ENCODE peak calls at places on chromosomes 7 and 10, in eight cellular contexts. B is HEK293T, M is EL, T is Kasumi-1, H is kidney glomerular epithelial cell, P is activated B cell treated with CpG ODN at 0.5 μM for 24 hours, I is body of pancreas, O is CMK. C is an unnamed sample.

GRCh38 chr7:117645456-117646181 is 165.8 kb downstream of the CFTR start:
- DNase-seq in P (no peak), O (no peak), H (peak), B (no peak), T (peak), M (peak), I (no peak), C (no peak)

GRCh38 chr10:60388709-60389241 is 900 bp downstream of the ANK3 start:
- DNase-seq in M (no peak), P (no peak), T (no peak), I (peak), O (no peak), H (no peak), B (no peak), C (no peak)

GRCh38 chr10:90862908-90863514 is 5.2 kb upstream of the HTR7 start:
- DNase-seq in I (no peak), B (peak), M (peak), H (no peak), P (no peak), T (peak), O (no peak), C (no peak)

GRCh38 chr7:30113144-30113543 is 21.6 kb upstream of the MTURN start:
- DNase-seq in T (no peak), P (no peak), B (no peak), M (no peak), I (no peak), O (no peak), H (no peak), C (no peak)

GRCh38 chr7:14714161-14714728 is 188.3 kb downstream of the DGKB start:
- DNase-seq in T (no peak), H (peak), P (no peak), O (no peak), B (no peak), M (no peak), I (no peak), C (no peak)

GRCh38 chr10:112584276-112584675 is 137.3 kb downstream of the VTI1A start:
- DNase-seq in M (peak), B (no peak), O (no peak), H (no peak), P (no peak), I (no peak), T (no peak), C (no peak)

GRCh38 chr7:82677064-82677463 is 233.5 kb upstream of the CACNA2D1 start:
- DNase-seq in P (no peak), I (no peak), B (no peak), T (no peak), O (no peak), H (no peak), M (no peak), C (no peak)

GRCh38 chr7:213324-213993 is 21.1 kb downstream of the FAM20C start:
- DNase-seq in I (peak), H (no peak), T (no peak), P (no peak), O (no peak), B (no peak), M (no peak), C (no peak)

GRCh38 chr7:123941391-123942180 is 16.5 kb downstream of the SPAM1 start:
- DNase-seq in H (no peak), T (no peak), I (no peak), O (no peak), M (no peak), B (no peak), P (no peak), C (no peak)

GRCh38 chr7:101159696-101160674 is 5.4 kb downstream of the VGF start:
- DNase-seq in M (peak), T (no peak), P (no peak), B (no peak), I (no peak), H (no peak), O (no peak), C (no peak)

GRCh38 chr10:53690556-53691240 is 918.1 kb upstream of the MBL2 start:
- DNase-seq in I (no peak), M (no peak), T (no peak), O (no peak), P (no peak), B (no peak), H (no peak), C (no peak)

GRCh38 chr7:4733936-4734528 is 41.4 kb upstream of the AP5Z1 start:
- DNase-seq in H (no peak), P (no peak), M (no peak), O (no peak), B (no peak), I (no peak), T (peak), C (no peak)

GRCh38 chr10:62379394-62379793 is 5.2 kb downstream of the ZNF365 start:
- DNase-seq in T (no peak), I (no peak), O (no peak), H (no peak), M (no peak), P (no peak), B (no peak), C (no peak)

GRCh38 chr10:3872700-3873099 is 87.7 kb upstream of the KLF6 start:
- DNase-seq in P (no peak), T (no peak), O (no peak), I (no peak), M (no peak), H (no peak), B (no peak), C (no peak)

GRCh38 chr10:47104786-47105385 is 193.7 kb downstream of the PTPN20 start:
- DNase-seq in H (no peak), I (peak), B (no peak), M (no peak), P (no peak), T (peak), O (no peak), C (no peak)

C was measured in stomach.